ENCODE peak calls at places on chromosomes 2 and 18, in six cellular contexts. Y is HCT116, L is stomach, J is GM12878, T is sigmoid colon, V is transverse colon. R is an unnamed sample.
A peak's percentile ranks its signal among the peaks of the same experiment; 100 is the strongest.

GRCh38 chr2:84946204-84947009 is 24.6 kb upstream of the KCMF1 start:
- DNase-seq in V (peak; percentile 77), J (peak; percentile 93), L (peak; percentile 57), Y (peak; percentile 96), T (no peak), R (no peak)

GRCh38 chr2:157420771-157421323 is 23.0 kb downstream of the CYTIP start:
- DNase-seq in L (no peak), J (no peak), Y (no peak), V (no peak), T (no peak), R (no peak)

GRCh38 chr2:239457586-239458445 is 57.0 kb upstream of the HDAC4 start:
- DNase-seq in J (no peak), L (no peak), T (no peak), V (no peak), Y (no peak), R (no peak)

GRCh38 chr2:229713371-229714079 is 830 bp downstream of the DNER start:
- DNase-seq in V (no peak), Y (no peak), T (no peak), L (peak; percentile 32), J (no peak), R (peak; percentile 87)

GRCh38 chr2:24201496-24201895 is 26.6 kb downstream of the FAM228A start:
- DNase-seq in J (no peak), L (no peak), V (no peak), Y (no peak), T (no peak), R (no peak)

GRCh38 chr2:235850771-235851551 is 317.2 kb downstream of the GBX2 start:
- DNase-seq in Y (no peak), L (no peak), J (no peak), T (no peak), V (no peak), R (no peak)

GRCh38 chr2:235958221-235958620 is 210.0 kb downstream of the GBX2 start:
- DNase-seq in T (peak; percentile 35), Y (no peak), L (no peak), J (no peak), V (no peak), R (no peak)

GRCh38 chr2:239669181-239669898 is 268.5 kb upstream of the HDAC4 start:
- DNase-seq in Y (no peak), T (no peak), L (no peak), J (no peak), V (no peak), R (peak; percentile 72)

GRCh38 chr2:89829828-89830227 is 1138.4 kb downstream of the RPIA start:
- DNase-seq in L (no peak), Y (no peak), J (no peak), T (no peak), V (no peak), R (no peak)

GRCh38 chr2:38856165-38856564 is 19.6 kb downstream of the DHX57 start:
- DNase-seq in J (no peak), T (no peak), L (no peak), V (no peak), Y (no peak), R (no peak)

GRCh38 chr2:214139630-214140284 is 271.1 kb upstream of the VWC2L start:
- DNase-seq in L (no peak), J (no peak), V (no peak), Y (no peak), T (no peak), R (no peak)

GRCh38 chr2:238955648-238956531 is 108.0 kb downstream of the TWIST2 start:
- DNase-seq in J (no peak), Y (no peak), T (no peak), L (no peak), V (no peak), R (no peak)

GRCh38 chr2:158796606-158797005 is 1.5 kb downstream of the DAPL1 start:
- DNase-seq in V (no peak), L (no peak), J (no peak), Y (no peak), T (no peak), R (no peak)

GRCh38 chr18:8041526-8042111 is 474.5 kb downstream of the PTPRM start:
- DNase-seq in T (no peak), Y (no peak), V (no peak), L (no peak), J (no peak), R (no peak)

GRCh38 chr2:72627059-72627458 is 198.8 kb downstream of the EXOC6B start:
- DNase-seq in L (no peak), J (no peak), V (no peak), T (no peak), Y (no peak), R (no peak)

DNA sequence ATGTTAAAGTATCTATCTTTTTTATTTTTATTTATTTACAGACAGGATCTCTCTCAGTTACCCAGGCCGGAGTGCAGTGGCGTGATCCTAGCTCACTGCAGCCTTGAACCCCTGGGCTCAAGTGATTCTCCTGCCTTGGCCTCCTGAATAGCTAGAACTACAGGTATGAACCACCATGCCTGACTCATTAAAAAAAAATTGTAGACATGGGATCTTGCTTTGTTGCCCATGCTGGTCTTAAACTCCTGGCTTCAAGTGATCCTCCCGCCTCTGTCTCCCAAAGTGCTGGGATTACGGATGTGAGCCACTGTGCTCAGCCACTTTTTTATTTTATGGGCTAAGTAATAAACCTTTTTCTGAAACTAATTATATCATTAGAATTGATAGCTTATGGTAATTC is 7.1 kb downstream of the MFSD6 start:
- DNase-seq in J (no peak), L (no peak), Y (no peak), V (no peak), T (no peak), R (no peak)
- H3K4me3 ChIP-seq in J (no peak overlapping the region), L (no peak overlapping the region), Y (no peak overlapping the region), V (no peak overlapping the region), T (no peak overlapping the region), R (no peak overlapping the region)

GRCh38 chr2:31828891-31829290 is 181.9 kb downstream of the MEMO1 start:
- DNase-seq in Y (no peak), J (no peak), V (no peak), T (no peak), L (no peak), R (no peak)

GRCh38 chr2:31831585-31831984 is 179.2 kb downstream of the MEMO1 start:
- DNase-seq in J (no peak), L (no peak), V (no peak), T (no peak), Y (no peak), R (no peak)

GRCh38 chr2:31835450-31835849 is 175.4 kb downstream of the MEMO1 start:
- DNase-seq in L (no peak), T (no peak), Y (no peak), J (no peak), V (no peak), R (no peak)

DNA sequence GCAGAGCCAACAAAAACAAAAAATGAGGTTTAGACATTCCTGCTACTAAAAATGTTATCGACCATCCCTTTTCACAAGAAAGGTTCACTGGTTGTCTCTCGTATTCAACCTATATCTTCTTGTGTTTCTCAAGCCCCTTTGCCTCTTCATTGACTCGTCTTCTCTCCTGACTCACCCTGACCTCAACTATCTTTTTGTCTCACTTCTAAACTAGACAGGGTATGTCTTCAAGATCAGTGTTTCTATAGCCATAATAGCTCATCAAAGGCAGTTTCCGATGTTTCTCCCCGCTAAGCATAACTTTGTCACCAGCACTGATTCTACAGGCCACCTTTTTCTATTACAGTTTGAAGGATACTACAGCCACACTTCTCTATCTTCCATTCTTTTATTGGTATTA is 178.4 kb downstream of the MEMO1 start:
- DNase-seq in T (no peak), J (no peak), V (no peak), Y (no peak), L (no peak), R (no peak)
- TF ChIP-seq POLR2AphosphoS5 in T (no peak), J (no peak), V (no peak), Y (no peak), L (no peak), R (no peak)

GRCh38 chr18:27500531-27500930 is 315.4 kb upstream of the CHST9 start:
- DNase-seq in Y (no peak), T (no peak), L (no peak), V (no peak), J (no peak), R (no peak)

DNA sequence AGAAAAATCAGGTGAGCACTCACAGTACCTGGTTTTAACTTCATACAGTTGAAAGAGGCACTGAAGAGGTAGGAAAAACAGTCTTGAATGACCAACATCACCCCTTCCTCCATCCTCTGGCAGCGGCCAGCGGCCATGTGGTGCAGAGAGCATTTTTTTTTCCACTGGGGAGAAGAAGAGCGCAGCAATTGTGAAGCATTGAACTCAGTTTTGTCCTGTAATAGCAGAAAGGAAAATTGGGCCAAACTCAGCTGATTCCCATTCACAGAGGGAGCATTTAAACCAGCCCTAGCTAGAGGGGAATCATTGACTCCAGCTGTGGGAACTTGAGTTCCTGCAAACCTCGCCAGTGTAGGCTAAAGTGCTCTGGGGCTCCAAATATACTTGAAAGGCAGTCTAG is 316.5 kb upstream of the CHST9 start:
- DNase-seq in J (no peak), L (no peak), T (no peak), Y (no peak), V (no peak), R (no peak)
- H3K4me3 ChIP-seq in J (no peak overlapping the region), L (no peak overlapping the region), T (no peak overlapping the region), Y (no peak overlapping the region), V (no peak overlapping the region), R (no peak overlapping the region)

GRCh38 chr2:237712477-237713377 is 85.3 kb downstream of the LRRFIP1 start:
- DNase-seq in J (no peak), T (no peak), L (no peak), Y (no peak), V (no peak), R (no peak)

GRCh38 chr2:237715459-237715947 is 83.1 kb upstream of the RBM44 start:
- DNase-seq in J (no peak), T (peak; percentile 63), V (peak; percentile 70), L (peak; percentile 54), Y (no peak), R (no peak)

GRCh38 chr2:237711458-237712150 is 84.2 kb downstream of the LRRFIP1 start:
- DNase-seq in T (peak; percentile 52), L (no peak), J (no peak), V (no peak), Y (no peak), R (no peak)

GRCh38 chr2:237717366-237718276 is 81.0 kb upstream of the RBM44 start:
- DNase-seq in L (no peak), J (no peak), T (peak; percentile 64), V (no peak), Y (no peak), R (peak; percentile 74)

DNA sequence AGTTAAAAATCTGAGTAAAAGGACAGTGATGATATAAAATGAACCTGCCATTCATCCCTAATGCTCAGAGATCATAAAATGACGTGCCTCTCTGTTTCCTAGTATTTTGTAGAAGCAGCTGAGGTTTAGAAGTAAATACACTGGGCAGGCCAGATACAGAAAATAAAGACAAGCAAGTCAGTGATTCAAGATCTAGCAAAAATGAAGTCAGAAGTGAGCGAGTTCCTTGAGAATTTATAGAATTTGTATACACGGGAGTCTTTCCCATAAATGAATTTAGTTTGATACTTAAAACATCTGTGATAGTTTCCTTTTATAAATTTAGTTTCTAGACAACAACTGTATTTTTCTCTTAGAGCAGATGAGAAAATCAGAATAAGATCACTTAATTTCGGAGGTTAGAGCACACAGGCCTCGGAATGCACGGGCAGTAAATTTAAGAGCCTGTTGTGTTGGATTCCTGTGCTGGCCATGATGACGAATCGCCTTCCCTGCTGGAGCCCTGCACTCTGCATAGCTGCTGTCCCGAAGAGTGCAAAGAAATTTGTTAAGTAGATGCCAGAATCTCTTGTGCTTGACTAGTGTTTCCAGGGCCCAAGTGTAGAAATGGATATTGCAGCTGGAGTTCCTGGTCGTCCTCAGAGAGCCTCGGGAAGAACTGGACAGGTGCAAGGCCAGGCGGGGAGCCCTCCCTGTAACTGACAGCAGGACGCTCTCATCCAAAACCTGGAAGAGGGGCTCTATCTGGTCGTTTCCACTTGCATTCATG is 83.7 kb upstream of the RBM44 start:
- DNase-seq in V (no peak), L (no peak), J (no peak), Y (no peak), T (peak; percentile 89), R (no peak)
- TF ChIP-seq POLR2AphosphoS5 in V (no peak), L (peak; percentile 7), J (no peak), Y (no peak), T (peak; percentile 51), R (no peak)

GRCh38 chr18:48935433-48935774 is 15.4 kb downstream of the SMAD7 start:
- DNase-seq in L (no peak), J (no peak), T (no peak), Y (no peak), V (no peak), R (no peak)
- H3K4me3 ChIP-seq in L (no peak overlapping the region), J (peak overlapping the region; percentile 57), T (no peak overlapping the region), Y (no peak overlapping the region), V (no peak overlapping the region), R (no peak overlapping the region)

R was measured in SK-N-SH.